ENCODE peak calls at places on chromosomes 11 and 22, in five cellular contexts. One of them, this sample, is unnamed.

GRCh38 chr22:49415219-49415951 is 412.3 kb downstream of the BRD1 start:
- DNase-seq in cardiac muscle cell: no peak
- DNase-seq in HFF-Myc: no peak
- DNase-seq in brain microvascular endothelial cell: no peak
- DNase-seq in Caco-2: no peak
- DNase-seq in this sample: no peak

GRCh38 chr11:125380756-125381445 is 115.2 kb downstream of the FEZ1 start:
- DNase-seq in Caco-2: no peak
- DNase-seq in brain microvascular endothelial cell: no peak
- DNase-seq in cardiac muscle cell: no peak
- DNase-seq in HFF-Myc: no peak
- DNase-seq in this sample: no peak

GRCh38 chr22:31639640-31640039 is 22.4 kb downstream of the PISD start:
- DNase-seq in cardiac muscle cell: no peak
- DNase-seq in Caco-2: no peak
- DNase-seq in brain microvascular endothelial cell: no peak
- DNase-seq in HFF-Myc: no peak
- DNase-seq in this sample: no peak

GRCh38 chr11:61800331-61801281 is 7.9 kb downstream of the FEN1 start:
- DNase-seq in HFF-Myc: no peak
- DNase-seq in cardiac muscle cell: no peak
- DNase-seq in brain microvascular endothelial cell: no peak
- DNase-seq in Caco-2: no peak
- DNase-seq in this sample: no peak

GRCh38 chr11:100863080-100863581 is 176.0 kb downstream of the ARHGAP42 start:
- DNase-seq in cardiac muscle cell: peak
- DNase-seq in HFF-Myc: peak
- DNase-seq in Caco-2: no peak
- DNase-seq in brain microvascular endothelial cell: peak
- DNase-seq in this sample: no peak

GRCh38 chr11:47466201-47466600 is 17.3 kb upstream of the RAPSN start:
- DNase-seq in brain microvascular endothelial cell: no peak
- DNase-seq in HFF-Myc: no peak
- DNase-seq in cardiac muscle cell: peak
- DNase-seq in Caco-2: no peak
- DNase-seq in this sample: no peak

GRCh38 chr11:2512431-2513407 is 67.9 kb downstream of the KCNQ1 start:
- DNase-seq in HFF-Myc: no peak
- DNase-seq in brain microvascular endothelial cell: no peak
- DNase-seq in cardiac muscle cell: no peak
- DNase-seq in Caco-2: peak
- DNase-seq in this sample: no peak

GRCh38 chr11:2515401-2516275 is 70.8 kb downstream of the KCNQ1 start:
- DNase-seq in brain microvascular endothelial cell: no peak
- DNase-seq in HFF-Myc: no peak
- DNase-seq in Caco-2: peak
- DNase-seq in cardiac muscle cell: no peak
- DNase-seq in this sample: no peak

GRCh38 chr11:59544869-59545178 is 33.5 kb downstream of the OR4D9 start:
- DNase-seq in HFF-Myc: no peak
- DNase-seq in brain microvascular endothelial cell: no peak
- DNase-seq in cardiac muscle cell: no peak
- DNase-seq in Caco-2: no peak
- DNase-seq in this sample: no peak

GRCh38 chr22:41576877-41577276 is 12.8 kb downstream of the PMM1 start:
- DNase-seq in brain microvascular endothelial cell: peak
- DNase-seq in Caco-2: peak
- DNase-seq in cardiac muscle cell: peak
- DNase-seq in HFF-Myc: no peak
- DNase-seq in this sample: no peak

GRCh38 chr11:11620251-11620965 is 1.4 kb downstream of the GALNT18 start:
- DNase-seq in HFF-Myc: no peak
- DNase-seq in Caco-2: peak
- DNase-seq in cardiac muscle cell: no peak
- DNase-seq in brain microvascular endothelial cell: no peak
- DNase-seq in this sample: no peak

GRCh38 chr11:68002943-68003845 is 703 bp downstream of the UNC93B1 start:
- DNase-seq in cardiac muscle cell: no peak
- DNase-seq in HFF-Myc: no peak
- DNase-seq in Caco-2: peak
- DNase-seq in brain microvascular endothelial cell: no peak
- DNase-seq in this sample: no peak

GRCh38 chr11:12868315-12869073 is 140.6 kb upstream of the RASSF10 start:
- DNase-seq in Caco-2: no peak
- DNase-seq in HFF-Myc: no peak
- DNase-seq in cardiac muscle cell: no peak
- DNase-seq in brain microvascular endothelial cell: no peak
- DNase-seq in this sample: no peak

GRCh38 chr11:121839821-121840220 is 276.2 kb downstream of the BLID start:
- DNase-seq in Caco-2: no peak
- DNase-seq in brain microvascular endothelial cell: peak
- DNase-seq in cardiac muscle cell: no peak
- DNase-seq in HFF-Myc: no peak
- DNase-seq in this sample: no peak

GRCh38 chr22:46618104-46618647 is 2.0 kb upstream of the GRAMD4 start:
- DNase-seq in cardiac muscle cell: no peak
- DNase-seq in Caco-2: no peak
- DNase-seq in HFF-Myc: no peak
- DNase-seq in brain microvascular endothelial cell: no peak
- DNase-seq in this sample: no peak

GRCh38 chr11:126147268-126148111 is 64.0 kb downstream of the RPUSD4 start:
- DNase-seq in brain microvascular endothelial cell: no peak
- DNase-seq in Caco-2: peak
- DNase-seq in HFF-Myc: no peak
- DNase-seq in cardiac muscle cell: no peak
- DNase-seq in this sample: peak

GRCh38 chr11:116955548-116955947 is 118.1 kb upstream of the APOA1 start:
- DNase-seq in cardiac muscle cell: no peak
- DNase-seq in brain microvascular endothelial cell: no peak
- DNase-seq in HFF-Myc: no peak
- DNase-seq in Caco-2: no peak
- DNase-seq in this sample: no peak

GRCh38 chr11:116950210-116950609 is 112.8 kb upstream of the APOA1 start:
- DNase-seq in Caco-2: no peak
- DNase-seq in cardiac muscle cell: no peak
- DNase-seq in HFF-Myc: no peak
- DNase-seq in brain microvascular endothelial cell: no peak
- DNase-seq in this sample: no peak

GRCh38 chr11:116951762-116952161 is 114.3 kb upstream of the APOA1 start:
- DNase-seq in HFF-Myc: no peak
- DNase-seq in Caco-2: no peak
- DNase-seq in brain microvascular endothelial cell: no peak
- DNase-seq in cardiac muscle cell: no peak
- DNase-seq in this sample: no peak

GRCh38 chr11:116955949-116956348 is 118.5 kb upstream of the APOA1 start:
- DNase-seq in cardiac muscle cell: no peak
- DNase-seq in HFF-Myc: no peak
- DNase-seq in brain microvascular endothelial cell: no peak
- DNase-seq in Caco-2: no peak
- DNase-seq in this sample: no peak

DNA sequence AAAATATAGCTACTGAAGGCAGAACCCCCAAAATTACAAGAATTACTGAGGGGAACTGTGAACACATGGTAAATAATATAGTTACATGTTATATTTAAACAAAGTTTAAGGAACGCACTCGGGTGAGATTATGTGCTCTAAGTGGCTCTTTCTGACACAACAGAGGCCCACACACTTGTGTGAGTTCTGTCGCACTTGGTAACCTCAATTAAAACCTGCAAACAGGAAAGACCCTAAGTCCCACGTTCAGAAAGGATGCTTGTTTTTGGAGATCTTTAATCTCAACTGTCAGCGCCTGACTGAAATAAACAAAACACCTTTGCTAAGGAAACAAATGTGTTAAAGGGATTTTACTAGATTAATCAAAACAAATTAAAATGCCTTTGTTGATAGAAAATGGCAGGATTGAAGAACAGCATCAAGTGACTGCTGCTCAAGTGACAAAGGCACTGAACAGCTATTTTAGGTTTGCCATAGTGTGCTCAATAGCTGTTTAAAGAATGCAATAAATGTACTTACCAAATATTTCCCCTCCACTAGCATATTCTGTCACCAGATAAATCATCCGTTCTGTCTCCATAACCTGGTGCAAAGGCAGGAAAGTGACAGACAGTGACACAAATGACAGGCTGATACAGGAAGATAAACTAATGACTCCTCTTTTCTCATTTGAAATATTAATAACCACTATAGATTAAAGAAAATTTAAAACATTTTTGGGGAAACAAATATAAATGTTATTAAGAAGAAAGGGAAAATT is 116.3 kb upstream of the APOA1 start:
- DNase-seq in Caco-2: no peak
- DNase-seq in cardiac muscle cell: no peak
- DNase-seq in HFF-Myc: no peak
- DNase-seq in brain microvascular endothelial cell: no peak
- DNase-seq in this sample: no peak
- TF ChIP-seq CTCF in Caco-2: no peak
- TF ChIP-seq CTCF in cardiac muscle cell: no peak
- TF ChIP-seq CTCF in HFF-Myc: no peak
- TF ChIP-seq CTCF in brain microvascular endothelial cell: no peak
- TF ChIP-seq CTCF in this sample: no peak

GRCh38 chr11:85766801-85767200 is 44.1 kb downstream of the SYTL2 start:
- DNase-seq in cardiac muscle cell: no peak
- DNase-seq in brain microvascular endothelial cell: no peak
- DNase-seq in HFF-Myc: no peak
- DNase-seq in Caco-2: no peak
- DNase-seq in this sample: no peak
- H3K4me3 ChIP-seq in cardiac muscle cell: no peak
- H3K4me3 ChIP-seq in brain microvascular endothelial cell: no peak
- H3K4me3 ChIP-seq in HFF-Myc: no peak
- H3K4me3 ChIP-seq in Caco-2: no peak
- H3K4me3 ChIP-seq in this sample: no peak

GRCh38 chr22:45552580-45553332 is 50.1 kb downstream of the FBLN1 start:
- DNase-seq in HFF-Myc: peak
- DNase-seq in brain microvascular endothelial cell: peak
- DNase-seq in cardiac muscle cell: peak
- DNase-seq in Caco-2: no peak
- DNase-seq in this sample: no peak
- TF ChIP-seq CTCF in HFF-Myc: peak
- TF ChIP-seq CTCF in brain microvascular endothelial cell: peak
- TF ChIP-seq CTCF in cardiac muscle cell: peak
- TF ChIP-seq CTCF in Caco-2: no peak
- TF ChIP-seq CTCF in this sample: no peak

GRCh38 chr11:74459584-74459983 is 7.8 kb downstream of the KCNE3 start:
- DNase-seq in Caco-2: peak
- DNase-seq in HFF-Myc: no peak
- DNase-seq in cardiac muscle cell: peak
- DNase-seq in brain microvascular endothelial cell: no peak
- DNase-seq in this sample: no peak

GRCh38 chr11:74462631-74463030 is 4.7 kb downstream of the KCNE3 start:
- DNase-seq in HFF-Myc: no peak
- DNase-seq in brain microvascular endothelial cell: no peak
- DNase-seq in cardiac muscle cell: no peak
- DNase-seq in Caco-2: no peak
- DNase-seq in this sample: no peak

GRCh38 chr11:74462009-74462408 is 5.3 kb downstream of the KCNE3 start:
- DNase-seq in Caco-2: peak
- DNase-seq in brain microvascular endothelial cell: no peak
- DNase-seq in cardiac muscle cell: peak
- DNase-seq in HFF-Myc: no peak
- DNase-seq in this sample: no peak

GRCh38 chr11:74460481-74461154 is 6.7 kb downstream of the KCNE3 start:
- DNase-seq in HFF-Myc: no peak
- DNase-seq in cardiac muscle cell: peak
- DNase-seq in brain microvascular endothelial cell: peak
- DNase-seq in Caco-2: peak
- DNase-seq in this sample: no peak

DNA sequence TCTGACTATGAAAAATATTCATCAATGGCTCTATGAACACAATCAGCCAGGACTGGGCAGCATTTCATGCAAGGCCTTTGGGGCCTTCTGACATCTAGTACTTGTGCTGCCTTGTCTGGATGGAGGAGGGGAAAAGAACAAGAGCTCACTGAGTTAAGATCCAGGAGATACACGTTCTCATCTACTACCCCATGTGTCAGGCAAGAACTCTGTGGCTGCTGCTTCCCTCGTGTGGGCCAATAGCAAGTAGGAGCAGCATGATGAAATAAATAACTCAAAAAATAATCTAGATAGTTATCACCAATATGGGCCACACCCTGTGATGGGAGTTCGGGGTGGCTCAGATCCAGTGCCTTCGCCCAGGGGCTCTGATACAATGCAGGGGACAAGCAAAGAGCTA is 7.3 kb downstream of the KCNE3 start:
- DNase-seq in cardiac muscle cell: peak
- DNase-seq in Caco-2: peak
- DNase-seq in HFF-Myc: no peak
- DNase-seq in brain microvascular endothelial cell: no peak
- DNase-seq in this sample: no peak
- H3K4me3 ChIP-seq in cardiac muscle cell: no peak
- H3K4me3 ChIP-seq in Caco-2: no peak
- H3K4me3 ChIP-seq in HFF-Myc: no peak
- H3K4me3 ChIP-seq in brain microvascular endothelial cell: no peak
- H3K4me3 ChIP-seq in this sample: no peak

DNA sequence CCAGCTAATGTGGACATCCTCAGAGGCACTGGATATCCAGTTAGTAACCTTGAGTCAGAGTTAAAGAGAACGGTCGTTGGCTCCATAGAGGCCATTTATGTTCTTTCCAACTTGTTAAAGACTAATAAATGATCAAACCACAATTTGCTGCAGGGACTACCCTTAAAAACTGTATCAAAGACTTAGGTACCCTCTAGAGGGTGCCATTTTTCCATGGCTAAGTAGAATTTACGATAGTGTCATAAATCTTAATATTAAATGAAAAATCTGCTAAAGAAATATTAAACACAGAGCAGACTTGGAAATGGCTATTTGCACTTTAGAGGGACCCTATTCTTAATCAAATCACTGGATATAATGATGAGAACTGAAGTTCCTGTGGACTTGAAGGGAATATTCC is 685.2 kb upstream of the CHORDC1 start:
- DNase-seq in brain microvascular endothelial cell: no peak
- DNase-seq in cardiac muscle cell: no peak
- DNase-seq in HFF-Myc: no peak
- DNase-seq in Caco-2: no peak
- DNase-seq in this sample: no peak
- TF ChIP-seq CTCF in brain microvascular endothelial cell: no peak
- TF ChIP-seq CTCF in cardiac muscle cell: no peak
- TF ChIP-seq CTCF in HFF-Myc: no peak
- TF ChIP-seq CTCF in Caco-2: no peak
- TF ChIP-seq CTCF in this sample: peak

DNA sequence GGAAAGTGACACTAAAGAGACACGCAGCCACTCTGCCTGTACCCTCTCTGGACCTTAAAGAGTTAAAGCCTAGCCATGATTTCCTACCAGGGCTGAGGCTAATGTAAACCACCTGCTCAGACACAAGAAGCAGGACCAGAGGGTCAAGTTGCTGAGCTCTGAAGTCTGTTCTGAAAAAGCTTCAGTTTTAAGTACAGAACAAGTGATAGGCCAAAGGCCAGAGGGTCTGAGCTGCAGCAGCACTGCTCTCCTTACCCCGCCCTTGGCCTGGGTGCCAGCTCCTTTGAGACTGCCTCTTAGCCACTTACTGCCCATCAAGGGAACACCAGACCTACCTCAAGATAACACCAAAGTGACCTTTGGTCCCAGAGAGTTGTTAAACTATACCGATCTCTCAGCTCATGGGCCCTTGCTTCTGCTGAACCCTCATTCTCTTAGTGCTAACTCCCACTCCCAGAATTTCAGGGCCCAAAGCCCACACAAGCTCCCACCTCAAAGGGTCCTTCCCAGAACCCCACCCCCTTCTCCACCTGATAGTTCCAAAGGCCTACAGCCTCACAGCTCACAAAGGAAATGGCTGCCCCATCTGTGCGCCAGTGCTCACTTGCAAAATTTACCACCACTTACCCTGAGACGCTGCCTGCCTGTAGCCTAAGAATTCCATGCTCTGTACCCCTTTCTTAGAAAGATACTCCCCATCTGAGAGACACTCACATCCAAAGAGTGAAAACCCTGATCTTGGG is 40.6 kb downstream of the IL18BP start:
- DNase-seq in brain microvascular endothelial cell: no peak
- DNase-seq in Caco-2: peak
- DNase-seq in HFF-Myc: peak
- DNase-seq in cardiac muscle cell: peak
- DNase-seq in this sample: no peak
- H3K4me3 ChIP-seq in brain microvascular endothelial cell: peak
- H3K4me3 ChIP-seq in Caco-2: no peak
- H3K4me3 ChIP-seq in HFF-Myc: peak
- H3K4me3 ChIP-seq in cardiac muscle cell: peak
- H3K4me3 ChIP-seq in this sample: peak

This sample was measured in LNCaP clone FGC.